ENCODE peak calls at places on chromosomes 7 and 10, in four cellular contexts. One of them, this sample, is unnamed. For H3K4me1, the result is how much of the 10 kb centered on the place peaks cover.

GRCh38 chr7:17158261-17158660 is 140.2 kb upstream of the AHR start:
- DNase-seq in mesendoderm: peak
- DNase-seq in ovary: no peak
- DNase-seq in uterus: no peak
- DNase-seq in this sample: no peak

GRCh38 chr10:116281780-116282179 is 8.8 kb upstream of the GFRA1 start:
- DNase-seq in mesendoderm: peak
- DNase-seq in ovary: no peak
- DNase-seq in uterus: no peak
- DNase-seq in this sample: no peak

GRCh38 chr10:24465899-24466615 is 257.1 kb downstream of the KIAA1217 start:
- DNase-seq in mesendoderm: no peak
- DNase-seq in ovary: no peak
- DNase-seq in uterus: no peak
- DNase-seq in this sample: peak

GRCh38 chr10:80177781-80178636 is 27.3 kb downstream of the ANXA11 start:
- DNase-seq in mesendoderm: no peak
- DNase-seq in ovary: no peak
- DNase-seq in uterus: no peak
- DNase-seq in this sample: no peak

GRCh38 chr10:30671011-30671616 is 41.6 kb upstream of the LYZL2 start:
- DNase-seq in mesendoderm: peak
- DNase-seq in ovary: no peak
- DNase-seq in uterus: no peak
- DNase-seq in this sample: no peak

GRCh38 chr10:55002420-55002819 is 201.4 kb upstream of the PCDH15 start:
- DNase-seq in mesendoderm: no peak
- DNase-seq in ovary: no peak
- DNase-seq in uterus: no peak
- DNase-seq in this sample: no peak

GRCh38 chr10:4661572-4662255 is 164.3 kb upstream of the AKR1E2 start:
- DNase-seq in mesendoderm: no peak
- DNase-seq in ovary: peak
- DNase-seq in uterus: peak
- DNase-seq in this sample: peak

GRCh38 chr10:29828440-29828894 is 193.7 kb upstream of the SVIL start:
- DNase-seq in mesendoderm: no peak
- DNase-seq in ovary: no peak
- DNase-seq in uterus: peak
- DNase-seq in this sample: no peak

GRCh38 chr7:27564881-27565482 is 97.7 kb downstream of the HIBADH start:
- DNase-seq in mesendoderm: no peak
- DNase-seq in ovary: no peak
- DNase-seq in uterus: no peak
- DNase-seq in this sample: no peak

GRCh38 chr10:85008493-85009181 is 680.2 kb downstream of the CCSER2 start:
- DNase-seq in mesendoderm: peak
- DNase-seq in ovary: no peak
- DNase-seq in uterus: no peak
- DNase-seq in this sample: no peak

GRCh38 chr10:84997870-84998269 is 669.5 kb downstream of the CCSER2 start:
- DNase-seq in mesendoderm: peak
- DNase-seq in ovary: no peak
- DNase-seq in uterus: no peak
- DNase-seq in this sample: no peak

DNA sequence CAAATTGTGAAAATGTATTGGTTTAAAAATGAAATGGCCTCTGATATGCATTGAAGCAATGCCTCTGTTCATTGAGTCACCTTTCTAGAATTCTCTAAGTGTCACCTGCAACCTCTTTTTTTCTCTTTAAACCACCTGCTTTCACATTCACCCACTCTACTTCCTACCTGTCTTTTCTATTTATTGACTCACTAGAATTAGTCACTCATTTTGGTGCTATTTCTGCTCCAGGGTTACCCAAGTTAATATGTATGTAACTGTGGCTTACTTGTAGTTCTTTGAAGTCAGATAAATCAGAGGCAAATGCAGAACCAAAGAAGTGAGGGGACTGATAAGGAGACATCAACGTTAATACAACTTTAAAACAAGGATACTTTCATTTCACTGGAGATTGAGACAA is 674.7 kb downstream of the CCSER2 start:
- DNase-seq in mesendoderm: no peak
- DNase-seq in ovary: no peak
- DNase-seq in uterus: no peak
- DNase-seq in this sample: no peak
- H3K27ac ChIP-seq in mesendoderm: no peak
- H3K27ac ChIP-seq in ovary: no peak
- H3K27ac ChIP-seq in uterus: no peak
- H3K27ac ChIP-seq in this sample: no peak

GRCh38 chr7:80660939-80661338 is 22.5 kb downstream of the CD36 start:
- DNase-seq in mesendoderm: no peak
- DNase-seq in ovary: no peak
- DNase-seq in uterus: no peak
- DNase-seq in this sample: no peak
- H3K4me1 ChIP-seq in mesendoderm: under half
- H3K4me1 ChIP-seq in ovary: under half
- H3K4me1 ChIP-seq in uterus: under half
- H3K4me1 ChIP-seq in this sample: under half

GRCh38 chr7:101238226-101239182 is 902 bp upstream of the CLDN15 start:
- DNase-seq in mesendoderm: no peak
- DNase-seq in ovary: no peak
- DNase-seq in uterus: no peak
- DNase-seq in this sample: no peak
- H3K27ac ChIP-seq in mesendoderm: no peak
- H3K27ac ChIP-seq in ovary: peak
- H3K27ac ChIP-seq in uterus: peak
- H3K27ac ChIP-seq in this sample: peak

GRCh38 chr7:2258661-2259365 is 16.8 kb downstream of the NUDT1 start:
- DNase-seq in mesendoderm: no peak
- DNase-seq in ovary: no peak
- DNase-seq in uterus: no peak
- DNase-seq in this sample: no peak

GRCh38 chr7:2263176-2263575 is 21.1 kb downstream of the NUDT1 start:
- DNase-seq in mesendoderm: no peak
- DNase-seq in ovary: no peak
- DNase-seq in uterus: no peak
- DNase-seq in this sample: no peak

GRCh38 chr7:2261611-2262010 is 19.6 kb downstream of the NUDT1 start:
- DNase-seq in mesendoderm: no peak
- DNase-seq in ovary: no peak
- DNase-seq in uterus: no peak
- DNase-seq in this sample: no peak

GRCh38 chr7:2259480-2259879 is 17.5 kb downstream of the NUDT1 start:
- DNase-seq in mesendoderm: no peak
- DNase-seq in ovary: no peak
- DNase-seq in uterus: no peak
- DNase-seq in this sample: no peak

GRCh38 chr7:2260820-2261219 is 18.8 kb downstream of the NUDT1 start:
- DNase-seq in mesendoderm: no peak
- DNase-seq in ovary: no peak
- DNase-seq in uterus: no peak
- DNase-seq in this sample: no peak
- H3K4me1 ChIP-seq in mesendoderm: under half
- H3K4me1 ChIP-seq in ovary: under half
- H3K4me1 ChIP-seq in uterus: under half
- H3K4me1 ChIP-seq in this sample: under half

GRCh38 chr7:37007731-37008130 is 283.4 kb upstream of the AOAH start:
- DNase-seq in mesendoderm: no peak
- DNase-seq in ovary: no peak
- DNase-seq in uterus: no peak
- DNase-seq in this sample: no peak
- H3K27ac ChIP-seq in mesendoderm: no peak
- H3K27ac ChIP-seq in ovary: no peak
- H3K27ac ChIP-seq in uterus: no peak
- H3K27ac ChIP-seq in this sample: no peak

GRCh38 chr10:77869626-77870420 is 56.7 kb downstream of the DLG5 start:
- DNase-seq in mesendoderm: no peak
- DNase-seq in ovary: no peak
- DNase-seq in uterus: no peak
- DNase-seq in this sample: no peak
- H3K4me1 ChIP-seq in mesendoderm: under half
- H3K4me1 ChIP-seq in ovary: under half
- H3K4me1 ChIP-seq in uterus: under half
- H3K4me1 ChIP-seq in this sample: half or more

GRCh38 chr10:73802276-73802991 is 9.0 kb downstream of the NDST2 start:
- DNase-seq in mesendoderm: no peak
- DNase-seq in ovary: no peak
- DNase-seq in uterus: no peak
- DNase-seq in this sample: no peak
- H3K27ac ChIP-seq in mesendoderm: no peak
- H3K27ac ChIP-seq in ovary: no peak
- H3K27ac ChIP-seq in uterus: no peak
- H3K27ac ChIP-seq in this sample: no peak

GRCh38 chr7:140453273-140453672 is 26.0 kb downstream of the MKRN1 start:
- DNase-seq in mesendoderm: no peak
- DNase-seq in ovary: no peak
- DNase-seq in uterus: no peak
- DNase-seq in this sample: no peak

GRCh38 chr7:140458191-140458590 is 21.1 kb downstream of the MKRN1 start:
- DNase-seq in mesendoderm: no peak
- DNase-seq in ovary: no peak
- DNase-seq in uterus: no peak
- DNase-seq in this sample: no peak

GRCh38 chr7:140455743-140456142 is 23.6 kb downstream of the MKRN1 start:
- DNase-seq in mesendoderm: no peak
- DNase-seq in ovary: no peak
- DNase-seq in uterus: no peak
- DNase-seq in this sample: no peak

GRCh38 chr7:140454657-140455015 is 24.7 kb downstream of the MKRN1 start:
- DNase-seq in mesendoderm: no peak
- DNase-seq in ovary: no peak
- DNase-seq in uterus: no peak
- DNase-seq in this sample: no peak

GRCh38 chr7:140456627-140457051 is 22.7 kb downstream of the MKRN1 start:
- DNase-seq in mesendoderm: no peak
- DNase-seq in ovary: no peak
- DNase-seq in uterus: no peak
- DNase-seq in this sample: no peak
- H3K4me1 ChIP-seq in mesendoderm: under half
- H3K4me1 ChIP-seq in ovary: under half
- H3K4me1 ChIP-seq in uterus: under half
- H3K4me1 ChIP-seq in this sample: under half

DNA sequence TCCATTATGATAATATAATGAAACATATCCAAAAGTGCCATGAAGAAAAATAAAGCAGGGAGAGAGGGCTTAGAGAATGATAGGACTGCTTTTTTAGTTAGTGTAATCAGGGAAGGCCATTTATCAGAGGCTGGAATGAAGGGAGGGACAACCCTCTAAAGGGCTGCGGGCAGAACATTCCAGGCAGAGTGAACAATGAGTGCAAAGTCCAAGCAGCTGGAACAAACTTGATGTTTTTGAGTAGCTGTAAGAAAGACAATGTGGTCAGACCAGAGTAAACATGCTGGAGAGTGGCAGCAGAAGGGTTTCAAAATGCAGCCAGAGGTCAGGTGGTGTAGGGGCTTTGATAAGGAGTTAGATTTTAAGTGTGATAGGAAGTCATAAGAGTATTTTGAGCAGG is 65.6 kb upstream of the CCDC6 start:
- DNase-seq in mesendoderm: peak
- DNase-seq in ovary: no peak
- DNase-seq in uterus: no peak
- DNase-seq in this sample: no peak
- H3K27ac ChIP-seq in mesendoderm: no peak
- H3K27ac ChIP-seq in ovary: no peak
- H3K27ac ChIP-seq in uterus: no peak
- H3K27ac ChIP-seq in this sample: no peak

GRCh38 chr7:22566176-22566575 is 66.2 kb upstream of the STEAP1B start:
- DNase-seq in mesendoderm: no peak
- DNase-seq in ovary: no peak
- DNase-seq in uterus: no peak
- DNase-seq in this sample: no peak
- H3K4me1 ChIP-seq in mesendoderm: under half
- H3K4me1 ChIP-seq in ovary: under half
- H3K4me1 ChIP-seq in uterus: under half
- H3K4me1 ChIP-seq in this sample: under half

This sample was measured in gastrocnemius medialis.